ENCODE peak calls at places on chromosomes 6 and 20, in four cellular contexts. E, P, O and I are unnamed samples.

GRCh38 chr6:56953597-56954388 is 1.1 kb upstream of the BEND6 start:
- DNase-seq in P (no peak), E (peak), O (no peak), I (no peak)

GRCh38 chr20:23746321-23746720 is 4.4 kb downstream of the CST1 start:
- DNase-seq in O (no peak), E (no peak), P (no peak), I (no peak)

GRCh38 chr6:83518946-83519489 is 6.7 kb downstream of the PRSS35 start:
- DNase-seq in P (no peak), O (no peak), E (no peak), I (no peak)

GRCh38 chr6:9225441-9225871 is 790.1 kb upstream of the SLC35B3 start:
- DNase-seq in E (no peak), O (no peak), P (no peak), I (no peak)

GRCh38 chr6:23446394-23447001 is 679.5 kb upstream of the NRSN1 start:
- DNase-seq in O (no peak), E (no peak), P (no peak), I (no peak)

GRCh38 chr6:108164815-108165706 is 761 bp upstream of the NR2E1 start:
- DNase-seq in E (no peak), O (no peak), P (no peak), I (no peak)

GRCh38 chr20:39784693-39785092 is 822.5 kb downstream of the DHX35 start:
- DNase-seq in O (no peak), E (no peak), P (no peak), I (no peak)

GRCh38 chr20:38049800-38050199 is 16.3 kb downstream of the RPRD1B start:
- DNase-seq in O (no peak), E (no peak), P (no peak), I (no peak)

GRCh38 chr6:153130515-153131036 is 506 bp downstream of the RGS17 start:
- DNase-seq in P (no peak), O (no peak), E (no peak), I (no peak)